ENCODE peak calls at places on chromosome 21, in eight cellular contexts. H is right cardiac atrium, I is germinal center, Q is T-helper 22 cell, Y is GM23248, N is cardiac fibroblast, J is nucleus accumbens, V is NCI-H1092 treated with DMSO at 0.1 percent for 48 hours. L is an unnamed sample.

GRCh38 chr21:33112151-33112550 is 42.2 kb downstream of the OLIG1 start:
- DNase-seq in Q (no peak), H (no peak), J (no peak), N (no peak), I (no peak), Y (no peak), V (no peak), L (no peak)

GRCh38 chr21:37866027-37866426 is 50.2 kb downstream of the KCNJ6 start:
- DNase-seq in Y (peak), N (peak), I (peak), Q (no peak), V (no peak), J (no peak), H (no peak), L (no peak)

GRCh38 chr21:46182548-46183336 is 1.5 kb downstream of the SPATC1L start:
- DNase-seq in V (no peak), N (no peak), Q (no peak), H (peak), I (no peak), J (no peak), Y (peak), L (no peak)

GRCh38 chr21:38596264-38597042 is 98.2 kb upstream of the ERG start:
- DNase-seq in H (no peak), N (no peak), V (no peak), J (no peak), I (no peak), Y (peak), Q (no peak), L (no peak)

GRCh38 chr21:44766014-44766817 is 35.4 kb downstream of the UBE2G2 start:
- DNase-seq in N (no peak), J (no peak), Q (no peak), V (no peak), Y (no peak), I (no peak), H (no peak), L (no peak)

GRCh38 chr21:43938751-43939442 is 73.2 kb upstream of the TRAPPC10 start:
- DNase-seq in I (peak), Q (peak), J (no peak), Y (peak), H (peak), N (peak), V (peak), L (peak)

GRCh38 chr21:14064296-14064645 is 146.5 kb downstream of the LIPI start:
- DNase-seq in J (no peak), I (no peak), V (no peak), N (no peak), Y (peak), H (no peak), Q (no peak), L (no peak)

GRCh38 chr21:41752231-41752681 is 14.6 kb downstream of the RIPK4 start:
- DNase-seq in Y (peak), I (no peak), J (no peak), H (no peak), N (peak), Q (no peak), V (no peak), L (no peak)

GRCh38 chr21:41199588-41199987 is 31.6 kb downstream of the BACE2 start:
- DNase-seq in Y (no peak), H (no peak), V (no peak), I (no peak), Q (no peak), J (no peak), N (no peak), L (no peak)

GRCh38 chr21:45352621-45353125 is 52.3 kb upstream of the COL18A1 start:
- DNase-seq in H (peak), Q (no peak), I (no peak), V (no peak), Y (no peak), N (no peak), J (no peak), L (no peak)

GRCh38 chr21:33754493-33754892 is 112.2 kb downstream of the ITSN1 start:
- DNase-seq in J (no peak), V (no peak), Q (no peak), I (no peak), Y (no peak), N (no peak), H (no peak), L (no peak)

GRCh38 chr21:42844411-42845113 is 34.8 kb downstream of the WDR4 start:
- DNase-seq in H (no peak), Y (no peak), N (no peak), J (no peak), I (no peak), Q (no peak), V (no peak), L (no peak)

GRCh38 chr21:45401054-45401518 is 3.9 kb upstream of the COL18A1 start:
- DNase-seq in I (no peak), H (no peak), Q (no peak), N (peak), Y (peak), V (no peak), J (no peak), L (no peak)

GRCh38 chr21:43825936-43826622 is 36.7 kb downstream of the RRP1 start:
- DNase-seq in N (no peak), Y (no peak), Q (no peak), J (no peak), V (no peak), I (no peak), H (no peak), L (no peak)

GRCh38 chr21:34184232-34184631 is 110.9 kb downstream of the MRPS6 start:
- DNase-seq in V (no peak), N (no peak), H (no peak), Y (no peak), Q (no peak), I (no peak), J (no peak), L (no peak)

GRCh38 chr21:42349420-42350075 is 1.2 kb downstream of the TFF2 start:
- DNase-seq in N (no peak), I (no peak), H (no peak), V (no peak), Q (no peak), Y (no peak), J (no peak), L (no peak)

GRCh38 chr21:35216966-35217365 is 167.9 kb upstream of the RUNX1 start:
- DNase-seq in J (no peak), I (no peak), N (no peak), Y (no peak), Q (no peak), V (no peak), H (no peak), L (no peak)

GRCh38 chr21:33286600-33287456 is 20.7 kb downstream of the IL10RB start:
- DNase-seq in I (no peak), J (no peak), V (peak), H (peak), Y (peak), Q (no peak), N (peak), L (no peak)

GRCh38 chr21:38654580-38654979 is 151.1 kb upstream of the ETS2 start:
- DNase-seq in V (no peak), Q (no peak), N (no peak), Y (no peak), I (no peak), J (no peak), H (no peak), L (no peak)

GRCh38 chr21:44972301-44972814 is 32.5 kb downstream of the SLX9 start:
- DNase-seq in I (no peak), V (no peak), Y (no peak), N (no peak), Q (no peak), H (no peak), J (no peak), L (no peak)

GRCh38 chr21:39728341-39728740 is 16.6 kb upstream of the IGSF5 start:
- DNase-seq in V (no peak), Q (no peak), I (no peak), Y (no peak), H (no peak), N (no peak), J (no peak), L (no peak)

GRCh38 chr21:45640888-45641479 is 2.5 kb upstream of the PCBP3 start:
- DNase-seq in J (no peak), N (peak), H (peak), Q (no peak), I (no peak), Y (peak), V (no peak), L (no peak)

GRCh38 chr21:31366825-31367224 is 22.8 kb upstream of the TIAM1 start:
- DNase-seq in Y (peak), J (no peak), N (peak), Q (no peak), H (no peak), V (no peak), I (no peak), L (no peak)

GRCh38 chr21:14591882-14592281 is 45.8 kb upstream of the SAMSN1 start:
- DNase-seq in N (peak), Q (no peak), H (peak), Y (peak), J (no peak), V (no peak), I (no peak), L (no peak)

GRCh38 chr21:41217656-41218380 is 49.9 kb downstream of the BACE2 start:
- DNase-seq in Q (no peak), J (no peak), H (peak), I (no peak), N (peak), Y (peak), V (no peak), L (no peak)

GRCh38 chr21:44643911-44644310 is 2.3 kb upstream of the KRTAP10-11 start:
- DNase-seq in V (no peak), H (no peak), I (no peak), Y (no peak), Q (no peak), N (no peak), J (no peak), L (no peak)

GRCh38 chr21:45308211-45309068 is 20.7 kb upstream of the POFUT2 start:
- DNase-seq in V (no peak), I (no peak), Q (no peak), H (peak), J (no peak), Y (no peak), N (peak), L (no peak)

GRCh38 chr21:41832230-41833137 is 46.7 kb downstream of the PRDM15 start:
- DNase-seq in J (no peak), H (no peak), Q (no peak), I (no peak), V (no peak), Y (no peak), N (no peak), L (no peak)

GRCh38 chr21:46363698-46364097 is 39.7 kb downstream of the PCNT start:
- DNase-seq in N (no peak), I (no peak), Y (no peak), Q (no peak), H (no peak), J (no peak), V (no peak), L (no peak)

GRCh38 chr21:41680444-41681335 is 86.2 kb downstream of the RIPK4 start:
- DNase-seq in J (no peak), Q (no peak), I (no peak), V (no peak), Y (no peak), H (no peak), N (no peak), L (no peak)

GRCh38 chr21:20259035-20259867 is 739.0 kb upstream of the NCAM2 start:
- DNase-seq in J (no peak), N (no peak), H (peak), Q (no peak), Y (no peak), V (no peak), I (no peak), L (no peak)

GRCh38 chr21:25029580-25029979 is 577.7 kb downstream of the MRPL39 start:
- DNase-seq in Y (no peak), I (no peak), Q (no peak), H (no peak), N (no peak), V (no peak), J (no peak), L (no peak)

GRCh38 chr21:45041351-45041805 is 33.0 kb upstream of the ADARB1 start:
- DNase-seq in N (peak), J (no peak), H (peak), V (no peak), Y (peak), I (no peak), Q (no peak), L (no peak)

GRCh38 chr21:26280715-26281310 is 110.2 kb upstream of the APP start:
- DNase-seq in V (peak), Y (peak), I (no peak), Q (no peak), J (no peak), H (no peak), N (no peak), L (no peak)

GRCh38 chr21:46639489-46640386 is 4.3 kb downstream of the PRMT2 start:
- DNase-seq in Y (peak), N (peak), H (no peak), I (no peak), J (no peak), V (peak), Q (no peak), L (no peak)

GRCh38 chr21:35982717-35983116 is 77.6 kb downstream of the SETD4 start:
- DNase-seq in V (no peak), N (no peak), Y (no peak), I (no peak), H (no peak), J (no peak), Q (no peak), L (no peak)

GRCh38 chr21:42463861-42464515 is 32.0 kb downstream of the RSPH1 start:
- DNase-seq in N (peak), I (peak), J (no peak), V (no peak), Y (peak), Q (peak), H (no peak), L (peak)

GRCh38 chr21:19508442-19508841 is 1104.9 kb upstream of the TMPRSS15 start:
- DNase-seq in J (no peak), N (no peak), Y (no peak), V (no peak), Q (no peak), I (no peak), H (no peak), L (no peak)

GRCh38 chr21:40765771-40766170 is 81.2 kb downstream of the DSCAM start:
- DNase-seq in I (no peak), H (no peak), V (peak), N (no peak), Y (no peak), J (no peak), Q (no peak), L (no peak)

GRCh38 chr21:38236232-38236631 is 20.6 kb upstream of the KCNJ15 start:
- DNase-seq in H (no peak), N (no peak), Q (no peak), I (no peak), V (no peak), Y (peak), J (no peak), L (no peak)

L was measured in activated B cell treated with CpG ODN at 0.5 μM for 24 hours.